ENCODE peak calls at places on chromosome 12, in seven cellular contexts. Z is sigmoid colon, W is stomach, I is GM23338, J is transverse colon, P is HCT116, M is prostate gland. F is an unnamed sample. For H3K4me1, the result is how much of the 10 kb centered on the place peaks cover.

GRCh38 chr12:130433411-130433810 is 95.7 kb downstream of the PIWIL1 start:
- DNase-seq in P (no peak), W (no peak), I (no peak), M (no peak), Z (peak), J (no peak), F (no peak)

GRCh38 chr12:128191380-128191779 is 75.6 kb upstream of the TMEM132C start:
- DNase-seq in Z (no peak), W (no peak), I (no peak), M (no peak), J (no peak), P (no peak), F (no peak)

GRCh38 chr12:111297703-111298426 is 71.0 kb downstream of the PHETA1 start:
- DNase-seq in I (peak), W (no peak), P (no peak), J (no peak), Z (no peak), M (no peak), F (no peak)

GRCh38 chr12:46472893-46473633 is 100.5 kb upstream of the SLC38A2 start:
- DNase-seq in P (no peak), Z (no peak), W (no peak), I (no peak), J (no peak), M (no peak), F (no peak)

GRCh38 chr12:89472508-89472907 is 52.1 kb downstream of the GALNT4 start:
- DNase-seq in Z (no peak), J (no peak), P (no peak), M (no peak), W (no peak), I (no peak), F (no peak)

GRCh38 chr12:21756699-21757098 is 17.8 kb downstream of the KCNJ8 start:
- DNase-seq in I (no peak), W (no peak), Z (no peak), M (no peak), P (no peak), J (no peak), F (no peak)

GRCh38 chr12:124928095-124928911 is 13.9 kb upstream of the UBC start:
- DNase-seq in J (peak), M (peak), P (peak), W (peak), I (peak), Z (peak), F (no peak)

GRCh38 chr12:51270067-51270846 is at the start of gene SMAGP:
- DNase-seq in P (no peak), I (peak), Z (peak), W (peak), M (peak), J (peak), F (no peak)

GRCh38 chr12:95918194-95918993 is 24.0 kb downstream of the CCDC38 start:
- DNase-seq in P (peak), I (peak), W (peak), J (peak), Z (no peak), M (peak), F (no peak)

GRCh38 chr12:124993568-124994434 is at the start of gene BRI3BP:
- DNase-seq in J (peak), P (no peak), I (peak), Z (no peak), M (peak), W (peak), F (no peak)

GRCh38 chr12:49730568-49731101 is 10.7 kb upstream of the TMBIM6 start:
- DNase-seq in M (no peak), P (no peak), J (no peak), I (no peak), Z (no peak), W (no peak), F (no peak)

GRCh38 chr12:111529424-111530368 is 69.4 kb downstream of the ATXN2 start:
- DNase-seq in P (peak), J (peak), W (peak), Z (no peak), I (peak), M (no peak), F (no peak)

GRCh38 chr12:101209319-101210302 is at the start of gene SLC5A8:
- DNase-seq in M (peak), W (no peak), I (peak), Z (no peak), P (no peak), J (peak), F (no peak)

GRCh38 chr12:66144796-66145754 is 14.5 kb upstream of the LLPH start:
- DNase-seq in W (peak), J (peak), Z (peak), P (peak), M (peak), I (peak), F (no peak)

GRCh38 chr12:41409628-41410027 is 221.5 kb downstream of the PDZRN4 start:
- DNase-seq in P (no peak), W (no peak), I (peak), J (no peak), M (no peak), Z (no peak), F (no peak)

GRCh38 chr12:28144532-28144931 is 45.7 kb upstream of the CCDC91 start:
- DNase-seq in W (no peak), Z (no peak), J (no peak), I (no peak), M (no peak), P (no peak), F (no peak)

GRCh38 chr12:106282457-106283097 is 20.0 kb upstream of the TCP11L2 start:
- DNase-seq in J (peak), M (no peak), I (peak), W (peak), Z (peak), P (peak), F (no peak)

GRCh38 chr12:32918890-32919791 is 22.6 kb upstream of the PKP2 start:
- DNase-seq in Z (no peak), J (no peak), W (no peak), I (peak), M (no peak), P (no peak), F (no peak)

GRCh38 chr12:94277426-94278000 is 129.1 kb downstream of the PLXNC1 start:
- DNase-seq in W (no peak), Z (no peak), P (no peak), J (no peak), I (no peak), M (no peak), F (peak)

GRCh38 chr12:123267991-123268843 is 3.4 kb downstream of the CDK2AP1 start:
- DNase-seq in M (no peak), J (peak), W (no peak), Z (no peak), P (no peak), I (peak), F (no peak)

GRCh38 chr12:122014781-122015180 is 6.9 kb upstream of the BCL7A start:
- DNase-seq in I (no peak), P (no peak), W (no peak), J (no peak), Z (no peak), M (no peak), F (no peak)

DNA sequence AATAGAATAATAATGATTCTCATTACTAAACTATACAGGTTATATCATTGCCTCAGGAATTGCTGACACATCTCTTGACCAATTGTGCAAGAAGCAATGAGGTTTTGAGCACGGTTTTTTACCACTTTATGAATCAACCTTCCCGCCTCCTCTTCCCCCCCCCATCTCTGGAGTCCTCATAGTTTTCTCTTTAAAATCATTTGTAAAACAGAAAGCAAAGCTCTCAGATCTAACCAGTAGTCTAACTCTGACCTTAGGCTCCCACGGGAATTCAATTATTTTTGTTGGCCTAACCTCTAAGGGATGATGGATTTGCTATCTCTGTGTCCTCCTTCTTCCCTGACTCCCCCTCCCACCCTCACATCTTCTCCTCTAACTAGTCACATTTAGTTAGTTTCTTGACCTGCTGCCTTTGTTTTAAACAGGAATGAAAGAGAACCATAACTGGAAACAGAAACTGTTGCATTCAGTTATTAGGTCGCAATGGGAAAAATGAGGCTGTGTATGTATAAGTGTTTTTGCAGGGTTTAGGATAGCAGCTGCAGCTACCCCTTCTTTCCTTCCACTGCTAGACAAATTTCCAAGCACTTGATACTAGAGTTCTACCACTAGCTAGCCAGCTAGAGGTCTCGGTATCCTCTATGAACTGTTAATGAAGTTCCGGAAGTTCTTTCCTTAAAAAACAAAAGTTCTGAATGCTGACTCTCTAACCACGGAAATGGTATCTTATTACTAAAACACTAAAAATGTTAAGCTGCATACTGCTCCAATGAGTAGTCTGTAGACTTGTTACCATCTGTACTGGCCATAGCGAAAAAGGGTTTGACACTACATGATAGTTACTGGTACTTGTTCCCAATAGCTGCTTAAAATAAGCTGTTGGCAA is 65.4 kb downstream of the TAOK3 start:
- DNase-seq in I (no peak), J (no peak), W (no peak), P (no peak), M (no peak), Z (no peak), F (no peak)
- H3K4me1 ChIP-seq in I (under half), J (under half), W (under half), P (under half), M (under half), Z (under half), F (under half)

GRCh38 chr12:7158866-7159600 is 28.9 kb downstream of the CLSTN3 start:
- DNase-seq in Z (peak), I (no peak), J (no peak), P (no peak), W (no peak), M (no peak), F (no peak)

GRCh38 chr12:7160183-7160582 is 29.3 kb upstream of the PEX5 start:
- DNase-seq in J (no peak), M (no peak), I (no peak), Z (peak), W (no peak), P (no peak), F (no peak)

GRCh38 chr12:7161811-7162210 is 27.7 kb upstream of the PEX5 start:
- DNase-seq in M (no peak), J (no peak), P (no peak), Z (peak), I (no peak), W (no peak), F (no peak)

GRCh38 chr12:7161327-7161726 is 28.2 kb upstream of the PEX5 start:
- DNase-seq in J (no peak), M (no peak), I (no peak), P (no peak), Z (peak), W (no peak), F (no peak)

DNA sequence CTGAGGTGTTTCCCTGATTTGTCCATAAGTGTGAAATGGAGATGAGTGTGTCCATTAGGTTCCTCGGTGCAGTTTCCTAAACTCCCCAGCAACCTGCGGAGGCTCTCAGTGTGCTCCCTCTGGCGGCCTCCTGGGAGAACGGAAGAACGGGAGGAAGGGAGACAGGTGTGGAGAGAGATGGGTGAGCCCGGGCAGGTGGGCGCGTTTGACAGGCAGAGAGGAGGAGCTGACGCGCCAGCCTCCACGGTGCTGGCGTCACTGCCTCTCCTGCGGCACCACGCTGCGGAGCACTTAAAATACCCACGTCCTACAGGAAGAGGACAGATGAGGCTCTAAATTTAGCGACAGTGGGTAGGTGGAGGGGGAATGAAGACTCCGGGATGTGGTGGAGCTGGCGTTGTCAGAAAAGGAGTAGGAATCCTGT is 26.8 kb upstream of the PEX5 start:
- DNase-seq in W (peak), P (peak), Z (peak), J (peak), I (peak), M (peak), F (no peak)
- H3K4me3 ChIP-seq in W (no peak), P (no peak), Z (no peak), J (no peak), I (peak), M (no peak), F (no peak)

DNA sequence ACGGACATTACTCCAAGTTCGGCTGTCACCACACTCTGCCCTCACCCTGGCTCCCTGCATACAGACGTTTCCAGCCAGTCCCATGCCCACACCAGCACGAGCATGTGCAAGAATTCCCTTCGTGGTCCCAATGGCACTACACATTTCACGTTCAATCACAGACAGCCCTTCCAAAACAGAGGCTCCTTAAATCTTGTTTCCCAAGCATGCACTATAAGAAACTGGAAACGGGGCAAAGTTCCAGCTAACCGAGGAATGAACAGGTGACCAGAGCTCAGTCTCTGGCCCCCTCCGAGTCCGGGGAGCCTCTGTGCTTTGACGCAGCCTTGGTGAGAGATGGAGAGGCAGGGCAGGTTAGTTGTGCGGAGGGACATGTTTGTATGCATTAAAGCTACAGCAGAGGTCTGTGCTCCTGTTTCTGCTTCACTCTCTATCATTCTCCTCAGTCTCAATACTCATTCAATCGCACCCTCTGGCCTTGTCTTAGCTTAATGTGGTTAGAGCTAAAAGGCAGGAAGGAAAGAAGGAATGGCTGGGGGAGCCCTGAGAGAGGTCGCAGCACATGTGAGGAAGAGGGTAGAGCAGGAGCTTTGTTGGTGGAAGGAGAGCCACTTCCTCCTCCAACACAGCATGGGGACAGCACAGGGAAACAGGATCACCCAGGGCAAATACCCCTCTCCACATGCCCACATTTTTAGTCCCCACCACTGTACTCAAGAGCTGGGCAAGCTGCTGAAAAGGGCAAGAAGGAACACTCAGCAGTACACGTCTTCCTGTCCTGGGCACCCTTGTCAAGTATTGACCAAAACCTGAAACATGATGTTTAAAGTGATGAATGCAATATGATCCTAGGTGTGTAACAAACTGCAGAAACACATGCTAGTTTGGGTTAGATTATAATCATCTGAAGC is 12.2 kb upstream of the SELPLG start:
- DNase-seq in I (no peak), M (no peak), P (no peak), W (no peak), Z (no peak), J (no peak), F (no peak)
- TF ChIP-seq POLR2AphosphoS5 in I (no peak), M (no peak), P (no peak), W (no peak), Z (no peak), J (no peak), F (no peak)

GRCh38 chr12:56120158-56120846 is 2.2 kb downstream of the ZC3H10 start:
- DNase-seq in Z (no peak), J (no peak), I (no peak), M (no peak), W (no peak), P (no peak), F (no peak)
- H3K4me1 ChIP-seq in Z (under half), J (under half), I (under half), M (under half), W (under half), P (under half), F (under half)